ENCODE peak calls at places on chromosomes 5 and 9, in four cellular contexts. X, Z, E and L are unnamed samples.
A peak's percentile ranks its signal among the peaks of the same experiment; 100 is the strongest.

GRCh38 chr9:27340876-27341540 is 44.1 kb upstream of the EQTN start:
- DNase-seq in X (no peak), Z (peak; percentile 18), E (no peak), L (no peak)

GRCh38 chr9:69379250-69379982 is 54.4 kb downstream of the ENTREP1 start:
- DNase-seq in X (no peak), Z (peak; percentile 57), E (no peak), L (peak; percentile 89)

GRCh38 chr5:157520911-157521703 is 54.5 kb downstream of the ADAM19 start:
- DNase-seq in X (peak; percentile 32), Z (peak; percentile 90), E (no peak), L (no peak)

GRCh38 chr5:41748631-41749030 is 121.6 kb downstream of the OXCT1 start:
- DNase-seq in X (no peak), Z (peak; percentile 37), E (no peak), L (no peak)

GRCh38 chr5:1074816-1075554 is 36.9 kb downstream of the SLC12A7 start:
- DNase-seq in X (no peak), Z (no peak), E (no peak), L (no peak)

GRCh38 chr5:31470608-31471007 is 61.3 kb downstream of the DROSHA start:
- DNase-seq in X (peak; percentile 53), Z (peak; percentile 53), E (no peak), L (no peak)

GRCh38 chr5:124596595-124597388 is 149.6 kb downstream of the ZNF608 start:
- DNase-seq in X (no peak), Z (peak; percentile 76), E (peak; percentile 64), L (peak; percentile 44)

GRCh38 chr9:94650924-94651323 is 11.6 kb upstream of the FBP1 start:
- DNase-seq in X (no peak), Z (no peak), E (no peak), L (no peak)

GRCh38 chr5:176814836-176815438 is 4.6 kb downstream of the UNC5A start:
- DNase-seq in X (no peak), Z (no peak), E (no peak), L (no peak)

GRCh38 chr5:96384353-96384752 is 48.7 kb downstream of the PCSK1 start:
- DNase-seq in X (peak; percentile 37), Z (peak; percentile 67), E (no peak), L (no peak)

GRCh38 chr5:173736374-173736773 is 119.9 kb upstream of the BOD1 start:
- DNase-seq in X (no peak), Z (no peak), E (peak; percentile 71), L (peak; percentile 29)

GRCh38 chr5:39214912-39215709 is 4.3 kb downstream of the FYB1 start:
- DNase-seq in X (no peak), Z (no peak), E (no peak), L (no peak)

GRCh38 chr5:179803651-179804598 is 2.7 kb downstream of the MGAT4B start:
- DNase-seq in X (no peak), Z (no peak), E (peak; percentile 19), L (no peak)

GRCh38 chr5:175288048-175288621 is 155.8 kb downstream of the DRD1 start:
- DNase-seq in X (no peak), Z (peak; percentile 8), E (peak; percentile 69), L (peak; percentile 47)

GRCh38 chr9:79280691-79281090 is 291.1 kb upstream of the TLE4 start:
- DNase-seq in X (no peak), Z (no peak), E (no peak), L (no peak)

GRCh38 chr9:29129763-29130162 is 1556.5 kb upstream of the C9orf72 start:
- DNase-seq in X (no peak), Z (no peak), E (no peak), L (peak; percentile 16)

GRCh38 chr5:71899865-71900342 is 180.8 kb downstream of the CARTPT start:
- DNase-seq in X (peak; percentile 22), Z (no peak), E (peak; percentile 40), L (no peak)

GRCh38 chr9:37645903-37646506 is 4.7 kb upstream of the FRMPD1 start:
- DNase-seq in X (no peak), Z (no peak), E (no peak), L (no peak)

GRCh38 chr5:82812575-82812974 is 264.6 kb downstream of the TMEM167A start:
- DNase-seq in X (no peak), Z (peak; percentile 86), E (no peak), L (no peak)

GRCh38 chr5:377326-377981 is 55.9 kb downstream of the AHRR start:
- DNase-seq in X (no peak), Z (no peak), E (no peak), L (no peak)

GRCh38 chr9:35364817-35365585 is 124.9 kb upstream of the RUSC2 start:
- DNase-seq in X (no peak), Z (no peak), E (peak; percentile 12), L (no peak)

GRCh38 chr5:174553556-174553955 is 170.8 kb upstream of the MSX2 start:
- DNase-seq in X (peak; percentile 15), Z (no peak), E (no peak), L (no peak)

GRCh38 chr9:4689687-4690104 is 10.3 kb downstream of the CDC37L1 start:
- DNase-seq in X (no peak), Z (no peak), E (no peak), L (no peak)

GRCh38 chr9:16625106-16625505 is 245.4 kb downstream of the BNC2 start:
- DNase-seq in X (no peak), Z (no peak), E (no peak), L (no peak)

GRCh38 chr5:178249191-178249989 is 16.8 kb upstream of the PHYKPL start:
- DNase-seq in X (peak; percentile 41), Z (peak; percentile 69), E (no peak), L (no peak)

GRCh38 chr5:77663081-77663863 is 24.8 kb upstream of the OTP start:
- DNase-seq in X (no peak), Z (no peak), E (no peak), L (no peak)

GRCh38 chr9:76904661-76905457 is 1.1 kb downstream of the PRUNE2 start:
- DNase-seq in X (no peak), Z (no peak), E (no peak), L (peak; percentile 11)
- H3K27ac ChIP-seq in X (no peak overlapping the region), Z (no peak overlapping the region), E (no peak overlapping the region), L (no peak overlapping the region)

GRCh38 chr5:14265574-14265973 is 122.4 kb downstream of the TRIO start:
- DNase-seq in X (no peak), Z (peak; percentile 61), E (no peak), L (no peak)
- H3K4me3 ChIP-seq in X (no peak overlapping the region), Z (no peak overlapping the region), E (no peak overlapping the region), L (peak overlapping the region; percentile 52)

DNA sequence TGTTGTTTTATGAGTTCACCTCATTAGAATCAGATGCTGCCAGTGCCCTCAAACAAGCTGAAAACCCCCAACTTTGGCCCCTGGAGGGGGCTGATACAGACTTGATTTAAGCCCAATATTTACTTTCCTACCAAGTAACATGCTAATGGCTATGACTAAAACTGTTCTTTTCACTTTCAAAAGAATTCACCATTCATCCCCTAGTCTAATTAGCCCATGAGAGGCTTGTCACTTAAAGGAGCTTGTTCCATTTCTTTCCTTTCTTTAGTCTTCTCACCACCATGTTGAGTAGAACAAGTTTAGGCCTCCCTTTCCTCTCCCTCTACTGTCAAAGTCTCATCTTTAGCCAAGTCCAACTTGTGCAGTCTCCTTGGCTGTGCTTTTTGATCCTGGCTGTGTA is 50.4 kb downstream of the EPB41L4B start:
- DNase-seq in X (no peak), Z (no peak), E (no peak), L (no peak)
- H3K27ac ChIP-seq in X (no peak overlapping the region), Z (no peak overlapping the region), E (no peak overlapping the region), L (no peak overlapping the region)

DNA sequence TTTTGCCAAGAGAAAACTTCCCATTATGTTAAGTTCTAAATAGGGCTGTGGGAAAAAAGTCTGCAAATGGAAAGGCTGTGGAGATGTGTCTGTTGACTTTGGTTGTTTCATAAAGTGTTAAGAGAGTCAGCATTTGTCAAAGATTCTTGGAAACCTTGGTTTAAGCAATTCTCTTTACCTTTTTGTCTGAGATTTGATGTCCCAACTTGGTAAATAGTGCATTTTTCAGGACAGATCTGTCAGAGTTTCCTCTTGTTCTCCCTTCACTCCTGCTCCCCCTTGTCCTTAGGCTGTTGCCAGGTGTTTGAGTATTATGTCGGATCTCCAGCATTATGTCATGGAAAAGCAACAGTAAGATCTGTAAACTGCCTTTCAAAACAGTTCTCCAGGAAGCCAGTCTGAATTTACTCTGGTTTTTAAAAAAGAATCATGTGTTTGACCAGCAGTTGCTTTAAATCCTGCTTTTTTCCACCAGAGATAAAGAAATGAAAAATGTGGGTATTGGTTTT is 79.1 kb upstream of the ADAMTSL1 start:
- DNase-seq in X (no peak), Z (no peak), E (peak; percentile 13), L (no peak)
- H3K4me3 ChIP-seq in X (no peak overlapping the region), Z (no peak overlapping the region), E (no peak overlapping the region), L (no peak overlapping the region)

GRCh38 chr5:17216974-17217325 is 481 bp upstream of the BASP1 start:
- DNase-seq in X (no peak), Z (peak; percentile 75), E (peak; percentile 81), L (no peak)
- H3K27ac ChIP-seq in X (no peak overlapping the region), Z (no peak overlapping the region), E (peak overlapping the region; percentile 78), L (no peak overlapping the region)

GRCh38 chr9:86246752-86247161 is 12.7 kb downstream of the C9orf153 start:
- DNase-seq in X (peak; percentile 13), Z (peak; percentile 25), E (no peak), L (peak; percentile 46)
- H3K4me3 ChIP-seq in X (no peak overlapping the region), Z (no peak overlapping the region), E (no peak overlapping the region), L (no peak overlapping the region)

GRCh38 chr9:131036529-131037335 is 27.8 kb downstream of the LAMC3 start:
- DNase-seq in X (peak; percentile 49), Z (no peak), E (no peak), L (no peak)
- H3K27ac ChIP-seq in X (no peak overlapping the region), Z (peak overlapping the region; percentile 85), E (peak overlapping the region; percentile 59), L (no peak overlapping the region)

DNA sequence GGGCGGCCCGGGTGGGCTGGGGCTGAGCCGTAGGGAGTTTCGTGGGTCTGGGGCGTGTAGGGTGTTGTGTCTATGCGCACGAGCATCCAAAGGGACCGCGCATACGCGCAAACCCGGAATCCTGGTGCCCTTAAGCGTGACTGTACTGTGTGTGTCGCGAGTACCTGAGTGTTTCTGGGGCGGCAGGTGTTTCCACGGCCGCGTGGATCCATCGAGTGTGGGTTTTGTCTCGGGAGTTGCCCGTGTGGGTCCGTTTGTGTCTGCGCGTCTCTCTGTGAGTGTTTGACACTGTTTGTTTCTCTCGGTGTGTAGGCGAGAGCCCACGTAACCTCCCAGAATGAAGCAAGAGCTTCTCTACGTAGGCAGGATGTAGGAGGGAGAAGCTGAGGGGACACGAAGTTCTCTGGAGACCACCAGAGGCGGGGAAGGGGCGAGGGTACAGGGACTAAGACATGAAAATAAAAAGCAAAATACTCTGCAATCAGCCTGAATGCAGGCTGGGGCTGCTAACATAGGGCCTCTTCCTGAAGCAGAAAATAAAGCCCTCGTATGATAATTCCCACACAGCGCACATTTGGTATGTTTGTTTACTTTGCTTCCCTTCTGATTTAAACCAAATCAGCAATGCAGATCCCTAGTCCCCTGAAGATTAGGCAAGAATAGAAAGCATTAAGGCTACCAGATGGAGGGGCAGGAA is 583 bp upstream of the BRINP1 start:
- DNase-seq in X (no peak), Z (no peak), E (no peak), L (no peak)
- H3K4me3 ChIP-seq in X (peak overlapping the region; percentile 31), Z (peak overlapping the region; percentile 49), E (peak overlapping the region; percentile 44), L (peak overlapping the region; percentile 75)